ENCODE peak calls at places on chromosome 4, in five cellular contexts. D is tibial nerve, K is heart right ventricle, F is AG09309, G is GM13977. P is an unnamed sample.

GRCh38 chr4:37693030-37693429 is 6.9 kb upstream of the RELL1 start:
- DNase-seq in D (no peak), K (no peak), F (no peak), G (no peak), P (no peak)

GRCh38 chr4:94332983-94333590 is 9.5 kb downstream of the HPGDS start:
- DNase-seq in D (no peak), K (no peak), F (no peak), G (no peak), P (no peak)

GRCh38 chr4:76823516-76823915 is 74.4 kb downstream of the SOWAHB start:
- DNase-seq in D (no peak), K (no peak), F (no peak), G (no peak), P (no peak)

GRCh38 chr4:18914182-18914581 is 892.6 kb upstream of the LCORL start:
- DNase-seq in D (no peak), K (no peak), F (no peak), G (no peak), P (no peak)

GRCh38 chr4:139403457-139403856 is 50.5 kb upstream of the RAB33B start:
- DNase-seq in D (no peak), K (no peak), F (no peak), G (no peak), P (no peak)

GRCh38 chr4:171857302-171858005 is 44.2 kb downstream of the GALNTL6 start:
- DNase-seq in D (no peak), K (no peak), F (no peak), G (no peak), P (no peak)

GRCh38 chr4:86043755-86044592 is 315.9 kb downstream of the MAPK10 start:
- DNase-seq in D (peak; percentile 82), K (no peak), F (no peak), G (no peak), P (no peak)

GRCh38 chr4:101262683-101263082 is 84.6 kb downstream of the PPP3CA start:
- DNase-seq in D (no peak), K (no peak), F (no peak), G (no peak), P (no peak)

GRCh38 chr4:27574743-27575142 is 714.1 kb downstream of the STIM2 start:
- DNase-seq in D (no peak), K (no peak), F (no peak), G (no peak), P (no peak)

GRCh38 chr4:85291226-85291625 is 183.7 kb upstream of the ARHGAP24 start:
- DNase-seq in D (no peak), K (no peak), F (no peak), G (no peak), P (no peak)

GRCh38 chr4:137905930-137906329 is 336.2 kb downstream of the SLC7A11 start:
- DNase-seq in D (no peak), K (no peak), F (no peak), G (no peak), P (no peak)

GRCh38 chr4:23923840-23924239 is 34.0 kb upstream of the PPARGC1A start:
- DNase-seq in D (no peak), K (no peak), F (no peak), G (no peak), P (no peak)

GRCh38 chr4:4585012-4585670 is 43.3 kb upstream of the STX18 start:
- DNase-seq in D (no peak), K (no peak), F (peak; percentile 69), G (no peak), P (no peak)

GRCh38 chr4:154741131-154741530 is 2.7 kb upstream of the LRAT start:
- DNase-seq in D (no peak), K (no peak), F (no peak), G (no peak), P (no peak)

GRCh38 chr4:7324651-7325121 is 110.0 kb downstream of the PSAPL1 start:
- DNase-seq in D (no peak), K (no peak), F (no peak), G (no peak), P (no peak)

GRCh38 chr4:102825261-102826071 is 1.9 kb downstream of the UBE2D3 start:
- DNase-seq in D (peak; percentile 57), K (no peak), F (no peak), G (no peak), P (no peak)

GRCh38 chr4:125368684-125369083 is 53.9 kb downstream of the FAT4 start:
- DNase-seq in D (no peak), K (no peak), F (peak; percentile 54), G (no peak), P (no peak)

GRCh38 chr4:155208258-155209054 is at the start of gene NPY2R:
- DNase-seq in D (no peak), K (peak; percentile 11), F (no peak), G (no peak), P (no peak)

GRCh38 chr4:15427126-15427525 is 707 bp upstream of the C1QTNF7 start:
- DNase-seq in D (no peak), K (no peak), F (no peak), G (no peak), P (no peak)

GRCh38 chr4:111556141-111556781 is 589.0 kb upstream of the FAM241A start:
- DNase-seq in D (no peak), K (no peak), F (peak; percentile 39), G (no peak), P (no peak)

GRCh38 chr4:80239480-80239879 is 27.0 kb upstream of the FGF5 start:
- DNase-seq in D (no peak), K (no peak), F (no peak), G (no peak), P (no peak)

GRCh38 chr4:152606800-152607577 is 71.1 kb upstream of the FBXW7 start:
- DNase-seq in D (no peak), K (no peak), F (no peak), G (no peak), P (no peak)

GRCh38 chr4:54282837-54283236 is 53.7 kb downstream of the PDGFRA start:
- DNase-seq in D (no peak), K (no peak), F (no peak), G (no peak), P (no peak)

GRCh38 chr4:172515266-172515879 is 653.2 kb upstream of the GALNT7 start:
- DNase-seq in D (no peak), K (no peak), F (no peak), G (no peak), P (no peak)

GRCh38 chr4:151015458-151016344 is 617 bp upstream of the LRBA start:
- DNase-seq in D (peak; percentile 34), K (peak; percentile 79), F (no peak), G (peak; percentile 91), P (peak; percentile 31)

GRCh38 chr4:7777017-7777710 is 162.5 kb downstream of the AFAP1 start:
- DNase-seq in D (no peak), K (no peak), F (no peak), G (no peak), P (no peak)

GRCh38 chr4:94970650-94971049 is 212.9 kb downstream of the BMPR1B start:
- DNase-seq in D (no peak), K (no peak), F (no peak), G (no peak), P (no peak)

GRCh38 chr4:165326831-165327210 is 648 bp upstream of the MSMO1 start:
- DNase-seq in D (no peak), K (no peak), F (no peak), G (peak; percentile 35), P (no peak)

GRCh38 chr4:52376107-52376704 is 282.9 kb downstream of the USP46 start:
- DNase-seq in D (peak; percentile 57), K (no peak), F (peak; percentile 39), G (peak; percentile 14), P (no peak)

GRCh38 chr4:107736924-107737448 is 17.0 kb upstream of the PAPSS1 start:
- DNase-seq in D (no peak), K (no peak), F (no peak), G (peak; percentile 40), P (peak; percentile 26)

GRCh38 chr4:171342646-171343045 is 470.6 kb upstream of the GALNTL6 start:
- DNase-seq in D (no peak), K (no peak), F (no peak), G (no peak), P (no peak)

GRCh38 chr4:45992728-45993127 is 131.1 kb downstream of the GABRG1 start:
- DNase-seq in D (no peak), K (no peak), F (no peak), G (no peak), P (no peak)

GRCh38 chr4:92163348-92163747 is 140.4 kb upstream of the GRID2 start:
- DNase-seq in D (no peak), K (no peak), F (no peak), G (no peak), P (no peak)
- TF ChIP-seq CTCF in D (no peak), K (no peak), F (peak; percentile 8), G (peak; percentile 39), P (peak; percentile 21)

DNA sequence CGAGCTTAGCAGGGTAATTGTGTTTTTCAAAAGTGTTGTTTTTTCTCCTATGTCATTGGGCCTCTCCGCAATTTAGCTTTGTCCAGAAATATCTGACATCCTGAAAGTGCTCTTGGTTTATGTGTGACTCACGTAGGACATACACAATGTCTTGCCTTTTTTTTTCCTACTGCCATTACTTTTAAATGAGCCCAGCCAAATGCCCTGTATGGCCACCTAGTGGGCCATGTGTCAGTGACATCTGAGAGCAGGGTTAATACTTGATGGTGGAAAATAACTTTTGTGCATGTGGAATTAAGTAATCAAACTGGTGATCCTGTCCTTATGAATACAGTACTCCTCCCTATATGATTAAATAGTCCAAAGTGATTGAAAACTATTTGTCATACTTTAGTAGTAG is 1411.1 kb upstream of the TENM3 start:
- DNase-seq in D (no peak), K (no peak), F (no peak), G (no peak), P (no peak)
- TF ChIP-seq CTCF in D (no peak), K (no peak), F (no peak), G (peak; percentile 5), P (no peak)

DNA sequence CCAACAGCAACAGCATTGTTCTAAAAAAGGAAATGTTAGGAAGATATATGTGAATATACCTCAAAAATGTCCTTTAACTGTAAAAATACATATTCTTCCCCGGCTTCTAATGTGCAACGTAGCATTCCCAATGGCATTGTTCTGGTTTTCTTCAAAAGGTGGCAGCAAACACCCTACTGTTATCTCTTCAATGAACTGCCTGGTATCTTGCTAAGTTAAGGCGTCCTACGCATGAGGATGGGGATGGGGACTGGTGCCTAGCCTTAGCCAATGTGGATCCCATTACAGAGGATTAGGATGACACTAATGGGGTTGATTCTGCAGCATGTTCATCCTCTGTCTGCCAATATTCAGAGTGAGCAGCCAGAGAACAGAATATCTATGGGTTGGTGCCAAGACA is 334.9 kb upstream of the ADGRL3 start:
- DNase-seq in D (no peak), K (no peak), F (no peak), G (no peak), P (no peak)
- TF ChIP-seq CTCF in D (no peak), K (peak; percentile 17), F (no peak), G (no peak), P (peak; percentile 63)

DNA sequence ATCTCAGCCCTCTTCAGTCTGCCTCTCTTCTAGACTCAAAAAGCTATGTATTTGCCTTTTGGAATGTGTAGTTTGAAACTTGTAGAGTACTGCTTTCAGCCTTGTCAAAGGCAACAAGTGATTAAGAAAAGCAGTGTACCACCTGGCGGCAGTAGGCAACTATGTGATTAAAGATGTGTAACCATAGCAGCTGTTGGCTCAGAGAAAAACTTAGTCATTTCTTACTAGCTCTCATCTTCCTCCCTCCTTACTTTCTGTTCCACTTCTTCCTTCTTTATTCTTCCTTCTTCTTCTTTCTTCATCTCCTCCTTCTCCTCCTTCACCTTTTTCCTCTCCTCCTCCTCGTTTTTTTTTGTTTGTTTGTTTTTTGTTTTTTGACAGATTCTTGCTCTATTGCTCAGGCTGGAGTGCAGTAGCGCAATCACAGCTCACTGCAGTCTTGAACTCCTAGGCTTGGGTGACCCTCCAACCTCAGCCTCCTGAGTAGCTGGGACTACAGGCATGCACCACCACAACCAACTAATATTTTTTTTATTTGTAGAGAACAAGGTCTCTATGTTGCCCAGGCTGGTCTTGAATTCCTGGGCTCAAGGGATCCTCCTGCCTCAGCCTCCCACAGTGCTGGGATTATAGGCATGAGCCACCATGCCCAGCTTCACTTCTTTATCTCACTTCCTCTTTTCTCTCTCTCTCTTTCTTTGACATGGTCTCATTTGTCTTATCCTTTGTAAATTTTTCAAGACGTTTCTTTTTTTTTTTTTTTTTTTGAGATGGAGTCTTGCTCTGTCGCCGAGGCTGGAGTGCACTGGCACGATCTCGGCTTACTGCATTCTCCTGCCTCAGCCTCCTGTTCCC is 32.6 kb downstream of the ABHD18 start:
- DNase-seq in D (no peak), K (no peak), F (peak; percentile 14), G (peak; percentile 59), P (no peak)
- TF ChIP-seq CTCF in D (no peak), K (peak; percentile 28), F (peak; percentile 28), G (peak; percentile 53), P (peak; percentile 37)